ENCODE peak calls at places on chromosomes 12 and 14, in six cellular contexts. P, L, B, S, R and A are unnamed samples.

GRCh38 chr14:63910593-63911363 is 58.0 kb downstream of the SYNE2 start:
- DNase-seq in P (peak; percentile 67), L (peak; percentile 64), B (no peak), S (no peak), R (no peak), A (no peak)

GRCh38 chr12:104376650-104377506 is 73.3 kb downstream of the EID3 start:
- DNase-seq in P (peak; percentile 28), L (no peak), B (no peak), S (no peak), R (no peak), A (peak; percentile 57)

GRCh38 chr12:27463826-27464554 is 17.5 kb downstream of the SMCO2 start:
- DNase-seq in P (peak; percentile 42), L (peak; percentile 93), B (peak; percentile 78), S (no peak), R (peak; percentile 37), A (peak; percentile 59)

GRCh38 chr12:25828188-25828587 is 130.3 kb upstream of the RASSF8 start:
- DNase-seq in P (no peak), L (no peak), B (no peak), S (no peak), R (no peak), A (peak; percentile 35)

GRCh38 chr12:85794551-85794950 is 41.7 kb downstream of the RASSF9 start:
- DNase-seq in P (peak; percentile 4), L (peak; percentile 10), B (no peak), S (no peak), R (peak; percentile 17), A (peak; percentile 11)

GRCh38 chr14:35932659-35933159 is 106.6 kb downstream of the BRMS1L start:
- DNase-seq in P (no peak), L (no peak), B (no peak), S (no peak), R (no peak), A (no peak)

GRCh38 chr14:98937021-98937420 is 335.0 kb downstream of the BCL11B start:
- DNase-seq in P (no peak), L (no peak), B (no peak), S (no peak), R (no peak), A (no peak)

GRCh38 chr14:79274641-79275366 is 936.5 kb downstream of the DIO2 start:
- DNase-seq in P (peak; percentile 20), L (no peak), B (no peak), S (no peak), R (no peak), A (peak; percentile 5)

GRCh38 chr14:74941676-74942097 is 13.7 kb downstream of the PGF start:
- DNase-seq in P (peak; percentile 57), L (peak; percentile 39), B (peak; percentile 67), S (no peak), R (no peak), A (peak; percentile 31)

GRCh38 chr14:91058017-91058675 is 2.3 kb downstream of the RPS6KA5 start:
- DNase-seq in P (no peak), L (no peak), B (no peak), S (no peak), R (no peak), A (no peak)

GRCh38 chr12:128381537-128381936 is 114.6 kb downstream of the TMEM132C start:
- DNase-seq in P (no peak), L (no peak), B (no peak), S (no peak), R (no peak), A (no peak)

GRCh38 chr14:52868911-52869611 is 77.7 kb upstream of the GNPNAT1 start:
- DNase-seq in P (no peak), L (no peak), B (no peak), S (no peak), R (no peak), A (no peak)

GRCh38 chr14:41668346-41668745 is 61.7 kb downstream of the LRFN5 start:
- DNase-seq in P (no peak), L (peak; percentile 2), B (no peak), S (no peak), R (peak; percentile 5), A (no peak)

GRCh38 chr12:27163048-27163715 is 80.8 kb upstream of the C12orf71 start:
- DNase-seq in P (peak; percentile 69), L (no peak), B (no peak), S (no peak), R (no peak), A (peak; percentile 13)

GRCh38 chr12:88298761-88299242 is 156.7 kb downstream of the TMTC3 start:
- DNase-seq in P (peak; percentile 73), L (peak; percentile 66), B (no peak), S (no peak), R (peak; percentile 33), A (peak; percentile 74)

GRCh38 chr14:64465208-64465821 is at the start of gene AKAP5:
- DNase-seq in P (peak; percentile 11), L (peak; percentile 45), B (peak; percentile 59), S (peak; percentile 9), R (no peak), A (peak; percentile 34)

GRCh38 chr12:52876371-52876770 is 27.6 kb upstream of the KRT78 start:
- DNase-seq in P (no peak), L (no peak), B (peak; percentile 68), S (no peak), R (no peak), A (no peak)

GRCh38 chr12:58539295-58539694 is 381.0 kb downstream of the LRIG3 start:
- DNase-seq in P (no peak), L (no peak), B (no peak), S (no peak), R (no peak), A (no peak)

GRCh38 chr14:75667099-75667498 is 6.1 kb downstream of the TTLL5 start:
- DNase-seq in P (no peak), L (no peak), B (no peak), S (no peak), R (no peak), A (no peak)

GRCh38 chr12:49675137-49675536 is 32.1 kb downstream of the FMNL3 start:
- DNase-seq in P (no peak), L (no peak), B (no peak), S (no peak), R (no peak), A (no peak)

GRCh38 chr12:76346798-76347420 is 1.3 kb downstream of the BBS10 start:
- DNase-seq in P (peak; percentile 79), L (peak; percentile 80), B (no peak), S (peak; percentile 55), R (no peak), A (peak; percentile 86)

GRCh38 chr12:23005387-23005786 is 380.4 kb downstream of the ETNK1 start:
- DNase-seq in P (no peak), L (no peak), B (no peak), S (no peak), R (no peak), A (no peak)

GRCh38 chr12:23006413-23006812 is 381.4 kb downstream of the ETNK1 start:
- DNase-seq in P (no peak), L (no peak), B (peak; percentile 32), S (no peak), R (no peak), A (no peak)

GRCh38 chr12:23004473-23005020 is 379.6 kb downstream of the ETNK1 start:
- DNase-seq in P (no peak), L (no peak), B (no peak), S (no peak), R (no peak), A (no peak)

DNA sequence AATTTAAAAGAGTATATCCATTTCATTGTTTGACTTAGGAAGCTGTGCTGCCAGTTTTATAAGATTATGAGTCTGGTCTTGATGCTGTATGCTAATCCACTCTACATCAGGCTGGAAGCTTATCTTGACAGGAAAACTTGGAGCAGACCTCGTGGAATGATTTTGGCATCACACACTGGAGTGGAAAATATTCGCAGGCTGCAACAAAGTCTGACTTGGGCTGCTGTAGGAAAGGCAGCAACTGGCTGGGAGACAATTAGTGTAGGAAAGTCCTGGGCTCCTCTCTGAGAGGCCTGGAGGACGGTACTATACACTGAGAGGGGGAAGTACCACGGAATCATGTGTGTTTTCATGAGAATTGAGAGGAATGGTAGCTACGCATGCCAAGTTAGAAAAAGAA is 383.6 kb downstream of the ETNK1 start:
- DNase-seq in P (no peak), L (no peak), B (no peak), S (no peak), R (no peak), A (no peak)
- H3K4me3 ChIP-seq in P (no peak overlapping the region), L (no peak overlapping the region), B (no peak overlapping the region), S (no peak overlapping the region), R (no peak overlapping the region), A (no peak overlapping the region)

GRCh38 chr14:93137864-93138263 is 22.1 kb upstream of the ITPK1 start:
- DNase-seq in P (peak; percentile 12), L (peak; percentile 46), B (peak; percentile 63), S (no peak), R (no peak), A (peak; percentile 36)
- TF ChIP-seq CTCF in P (no peak), L (peak; percentile 14), B (no peak), S (no peak), R (no peak), A (no peak)

GRCh38 chr12:121579190-121579791 is 1.5 kb downstream of the KDM2B start:
- DNase-seq in P (no peak), L (no peak), B (peak; percentile 47), S (peak; percentile 25), R (no peak), A (peak; percentile 17)

GRCh38 chr12:121581681-121582439 is 1.0 kb upstream of the KDM2B start:
- DNase-seq in P (peak; percentile 50), L (peak; percentile 50), B (peak; percentile 24), S (peak; percentile 13), R (no peak), A (peak; percentile 36)

GRCh38 chr12:121579981-121580868 is 598 bp downstream of the KDM2B start:
- DNase-seq in P (peak; percentile 55), L (peak; percentile 78), B (peak; percentile 77), S (peak; percentile 67), R (no peak), A (peak; percentile 72)

GRCh38 chr12:121580959-121581680 is at the start of gene KDM2B:
- DNase-seq in P (peak; percentile 67), L (peak; percentile 78), B (no peak), S (peak; percentile 37), R (no peak), A (peak; percentile 68)

GRCh38 chr12:121582583-121583333 is 1.9 kb upstream of the KDM2B start:
- DNase-seq in P (no peak), L (peak; percentile 48), B (no peak), S (no peak), R (no peak), A (peak; percentile 39)
- H3K4me3 ChIP-seq in P (no peak overlapping the region), L (peak overlapping the region; percentile 48), B (no peak overlapping the region), S (no peak overlapping the region), R (no peak overlapping the region), A (no peak overlapping the region)

GRCh38 chr12:111066744-111067437 is 146.5 kb upstream of the MYL2 start:
- DNase-seq in P (no peak), L (no peak), B (no peak), S (no peak), R (no peak), A (peak; percentile 6)
- TF ChIP-seq CTCF in P (no peak), L (no peak), B (no peak), S (no peak), R (no peak), A (no peak)

GRCh38 chr12:131362290-131363211 is 348.3 kb upstream of the SFSWAP start:
- DNase-seq in P (no peak), L (no peak), B (no peak), S (no peak), R (no peak), A (no peak)
- H3K4me3 ChIP-seq in P (no peak overlapping the region), L (no peak overlapping the region), B (no peak overlapping the region), S (no peak overlapping the region), R (no peak overlapping the region), A (no peak overlapping the region)